ENCODE peak calls at places on chromosomes 16 and 17, in five cellular contexts. P is OCI-LY7, X is cardiac fibroblast, Y is Peyer's patch, I is brain microvascular endothelial cell. B is an unnamed sample.

GRCh38 chr16:88882358-88883030 is 16.0 kb upstream of the PABPN1L start:
- DNase-seq in Y (peak), P (no peak), X (no peak), I (no peak), B (no peak)

GRCh38 chr16:85269165-85269564 is 156.9 kb upstream of the CIBAR2 start:
- DNase-seq in I (no peak), Y (no peak), X (no peak), P (no peak), B (no peak)

GRCh38 chr17:17491546-17491988 is 4.6 kb downstream of the RASD1 start:
- DNase-seq in X (no peak), I (no peak), P (no peak), Y (no peak), B (no peak)

GRCh38 chr17:20983359-20983637 is 59.5 kb downstream of the USP22 start:
- DNase-seq in Y (peak), X (no peak), I (no peak), P (no peak), B (no peak)

GRCh38 chr17:27496501-27496943 is 40.3 kb downstream of the KSR1 start:
- DNase-seq in Y (no peak), P (no peak), I (no peak), X (no peak), B (no peak)

GRCh38 chr17:19248923-19249574 is 11.9 kb downstream of the EPN2 start:
- DNase-seq in P (no peak), X (peak), Y (peak), I (peak), B (peak)

GRCh38 chr17:12631076-12631475 is 34.6 kb upstream of the MYOCD start:
- DNase-seq in X (no peak), I (peak), P (no peak), Y (no peak), B (no peak)

GRCh38 chr17:42342242-42343008 is 45.8 kb downstream of the STAT3 start:
- DNase-seq in P (no peak), Y (no peak), I (peak), X (no peak), B (no peak)

GRCh38 chr17:6092182-6092922 is 22.2 kb downstream of the WSCD1 start:
- DNase-seq in X (no peak), Y (no peak), I (no peak), P (no peak), B (no peak)

GRCh38 chr16:47925811-47926460 is 229.9 kb downstream of the ABCC12 start:
- DNase-seq in P (no peak), Y (no peak), I (no peak), X (no peak), B (no peak)

GRCh38 chr17:17941015-17941414 is 31.2 kb downstream of the TOM1L2 start:
- DNase-seq in Y (peak), I (no peak), X (no peak), P (no peak), B (no peak)

GRCh38 chr17:27455914-27456680 is at the start of gene KSR1:
- DNase-seq in I (peak), P (peak), Y (peak), X (peak), B (peak)

GRCh38 chr16:3780570-3780969 is 63.2 kb upstream of the TRAP1 start:
- DNase-seq in X (peak), P (peak), I (peak), Y (no peak), B (peak)
- TF ChIP-seq CTCF in X (no peak), P (peak), I (peak), Y (peak), B (no peak)

GRCh38 chr17:49384962-49385361 is 22.9 kb upstream of the ZNF652 start:
- DNase-seq in I (no peak), X (no peak), Y (no peak), P (no peak), B (no peak)

GRCh38 chr17:49388692-49389513 is 25.8 kb downstream of the PHB1 start:
- DNase-seq in I (no peak), P (peak), Y (no peak), X (no peak), B (no peak)

GRCh38 chr17:49388290-49388640 is 26.2 kb upstream of the ZNF652 start:
- DNase-seq in I (no peak), X (no peak), Y (peak), P (peak), B (no peak)

GRCh38 chr17:49386373-49386772 is 24.3 kb upstream of the ZNF652 start:
- DNase-seq in I (no peak), Y (no peak), X (no peak), P (no peak), B (no peak)

GRCh38 chr17:49387374-49388289 is 25.6 kb upstream of the ZNF652 start:
- DNase-seq in I (no peak), P (peak), X (no peak), Y (no peak), B (no peak)
- H3K4me3 ChIP-seq in I (no peak), P (peak), X (no peak), Y (no peak), B (no peak)

GRCh38 chr16:3706253-3707145 is 10.8 kb downstream of the TRAP1 start:
- DNase-seq in I (no peak), P (no peak), Y (no peak), X (no peak), B (no peak)
- TF ChIP-seq CTCF in I (no peak), P (no peak), Y (no peak), X (no peak), B (no peak)

GRCh38 chr17:7258731-7259554 is 3.3 kb downstream of the CLDN7 start:
- DNase-seq in I (no peak), X (peak), Y (peak), P (no peak), B (peak)

GRCh38 chr17:7261377-7262191 is 694 bp downstream of the CLDN7 start:
- DNase-seq in Y (no peak), X (no peak), P (no peak), I (no peak), B (no peak)

GRCh38 chr17:7260601-7261376 is 1.5 kb downstream of the CLDN7 start:
- DNase-seq in Y (peak), P (no peak), X (no peak), I (no peak), B (no peak)

GRCh38 chr17:7259555-7259889 is 2.8 kb downstream of the CLDN7 start:
- DNase-seq in I (no peak), X (no peak), P (no peak), Y (no peak), B (no peak)

DNA sequence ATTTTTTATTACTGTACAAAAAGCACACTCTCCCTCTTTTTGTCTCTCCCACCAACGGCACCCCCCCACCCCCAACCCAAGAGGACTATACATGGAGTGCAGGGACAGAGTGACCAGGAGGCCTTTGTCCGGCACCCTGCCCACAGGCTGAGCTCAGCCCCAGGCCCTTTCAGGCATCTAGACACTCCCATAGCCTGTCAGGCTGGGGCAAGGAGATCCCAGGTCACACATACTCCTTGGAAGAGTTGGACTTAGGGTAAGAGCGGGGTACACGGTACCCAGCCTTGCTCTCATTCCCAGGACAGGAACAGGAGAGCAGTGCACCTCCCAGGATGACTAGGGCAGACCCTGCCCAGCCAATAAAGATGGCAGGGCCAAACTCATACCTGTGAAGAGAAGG is 2.1 kb downstream of the CLDN7 start:
- DNase-seq in P (no peak), I (no peak), X (no peak), Y (no peak), B (no peak)
- H3K4me3 ChIP-seq in P (no peak), I (no peak), X (no peak), Y (peak), B (no peak)

B was measured in fibroblast of pulmonary artery.